ENCODE peak calls at places on chromosomes 16 and 17, in seven cellular contexts. One of them, this sample, is unnamed.

GRCh38 chr16:23575834-23576233 is 18.3 kb downstream of the UBFD1 start:
- DNase-seq in tibial artery: no peak
- DNase-seq in CD8-positive, alpha-beta T cell: no peak
- DNase-seq in OCI-LY7: no peak
- DNase-seq in AG09309: no peak
- DNase-seq in HFF-Myc: no peak
- DNase-seq in CD4-positive, alpha-beta memory T cell: no peak
- DNase-seq in this sample: no peak

GRCh38 chr17:48483471-48484131 is 47.2 kb downstream of the HOXB1 start:
- DNase-seq in OCI-LY7: peak; percentile 92
- DNase-seq in CD4-positive, alpha-beta memory T cell: no peak
- DNase-seq in tibial artery: no peak
- DNase-seq in CD8-positive, alpha-beta T cell: no peak
- DNase-seq in AG09309: peak; percentile 82
- DNase-seq in HFF-Myc: peak; percentile 97
- DNase-seq in this sample: peak; percentile 87

GRCh38 chr17:7380321-7380720 is 568 bp upstream of the TNK1 start:
- DNase-seq in tibial artery: peak; percentile 49
- DNase-seq in CD8-positive, alpha-beta T cell: no peak
- DNase-seq in AG09309: peak; percentile 11
- DNase-seq in OCI-LY7: no peak
- DNase-seq in HFF-Myc: no peak
- DNase-seq in CD4-positive, alpha-beta memory T cell: no peak
- DNase-seq in this sample: peak; percentile 9

GRCh38 chr16:49592507-49593422 is 219.2 kb downstream of the C16orf78 start:
- DNase-seq in tibial artery: peak; percentile 20
- DNase-seq in AG09309: no peak
- DNase-seq in CD4-positive, alpha-beta memory T cell: peak; percentile 32
- DNase-seq in HFF-Myc: no peak
- DNase-seq in CD8-positive, alpha-beta T cell: peak; percentile 14
- DNase-seq in OCI-LY7: peak; percentile 61
- DNase-seq in this sample: no peak

GRCh38 chr16:24986512-24987303 is 28.5 kb downstream of the ARHGAP17 start:
- DNase-seq in CD8-positive, alpha-beta T cell: no peak
- DNase-seq in CD4-positive, alpha-beta memory T cell: no peak
- DNase-seq in OCI-LY7: no peak
- DNase-seq in HFF-Myc: no peak
- DNase-seq in tibial artery: peak; percentile 55
- DNase-seq in AG09309: peak; percentile 51
- DNase-seq in this sample: peak; percentile 64

GRCh38 chr17:52790359-52790955 is 631.9 kb upstream of the CA10 start:
- DNase-seq in HFF-Myc: no peak
- DNase-seq in OCI-LY7: no peak
- DNase-seq in tibial artery: no peak
- DNase-seq in CD8-positive, alpha-beta T cell: no peak
- DNase-seq in AG09309: no peak
- DNase-seq in CD4-positive, alpha-beta memory T cell: no peak
- DNase-seq in this sample: no peak

GRCh38 chr17:17849863-17850373 is 13.1 kb upstream of the SREBF1 start:
- DNase-seq in CD8-positive, alpha-beta T cell: peak; percentile 48
- DNase-seq in CD4-positive, alpha-beta memory T cell: peak; percentile 71
- DNase-seq in OCI-LY7: peak; percentile 85
- DNase-seq in tibial artery: peak; percentile 66
- DNase-seq in AG09309: no peak
- DNase-seq in HFF-Myc: no peak
- DNase-seq in this sample: no peak

GRCh38 chr17:39014044-39014794 is 47.0 kb upstream of the FBXO47 start:
- DNase-seq in HFF-Myc: no peak
- DNase-seq in tibial artery: no peak
- DNase-seq in OCI-LY7: no peak
- DNase-seq in AG09309: peak; percentile 37
- DNase-seq in CD4-positive, alpha-beta memory T cell: no peak
- DNase-seq in CD8-positive, alpha-beta T cell: no peak
- DNase-seq in this sample: no peak

GRCh38 chr17:45135978-45136791 is 698 bp downstream of the ACBD4 start:
- DNase-seq in AG09309: no peak
- DNase-seq in tibial artery: no peak
- DNase-seq in HFF-Myc: no peak
- DNase-seq in OCI-LY7: no peak
- DNase-seq in CD8-positive, alpha-beta T cell: no peak
- DNase-seq in CD4-positive, alpha-beta memory T cell: peak; percentile 12
- DNase-seq in this sample: no peak

GRCh38 chr16:10314811-10315210 is 71.0 kb upstream of the ATF7IP2 start:
- DNase-seq in HFF-Myc: no peak
- DNase-seq in tibial artery: no peak
- DNase-seq in CD4-positive, alpha-beta memory T cell: peak; percentile 50
- DNase-seq in AG09309: no peak
- DNase-seq in OCI-LY7: peak; percentile 66
- DNase-seq in CD8-positive, alpha-beta T cell: no peak
- DNase-seq in this sample: no peak

GRCh38 chr16:81593481-81593880 is 148.9 kb downstream of the CMIP start:
- DNase-seq in AG09309: no peak
- DNase-seq in OCI-LY7: no peak
- DNase-seq in CD4-positive, alpha-beta memory T cell: no peak
- DNase-seq in HFF-Myc: no peak
- DNase-seq in CD8-positive, alpha-beta T cell: no peak
- DNase-seq in tibial artery: no peak
- DNase-seq in this sample: no peak

GRCh38 chr17:59845595-59846390 is 47.0 kb downstream of the TUBD1 start:
- DNase-seq in CD8-positive, alpha-beta T cell: no peak
- DNase-seq in AG09309: no peak
- DNase-seq in CD4-positive, alpha-beta memory T cell: no peak
- DNase-seq in tibial artery: peak; percentile 52
- DNase-seq in OCI-LY7: no peak
- DNase-seq in HFF-Myc: no peak
- DNase-seq in this sample: no peak

GRCh38 chr17:79730437-79730768 is 340 bp upstream of the ENPP7 start:
- DNase-seq in HFF-Myc: no peak
- DNase-seq in OCI-LY7: no peak
- DNase-seq in CD4-positive, alpha-beta memory T cell: no peak
- DNase-seq in tibial artery: no peak
- DNase-seq in CD8-positive, alpha-beta T cell: no peak
- DNase-seq in AG09309: no peak
- DNase-seq in this sample: no peak

GRCh38 chr17:49112936-49113335 is 19.6 kb upstream of the B4GALNT2 start:
- DNase-seq in tibial artery: no peak
- DNase-seq in OCI-LY7: no peak
- DNase-seq in CD8-positive, alpha-beta T cell: no peak
- DNase-seq in HFF-Myc: no peak
- DNase-seq in AG09309: no peak
- DNase-seq in CD4-positive, alpha-beta memory T cell: no peak
- DNase-seq in this sample: no peak

GRCh38 chr16:75096730-75097129 is 19.9 kb downstream of the LDHD start:
- DNase-seq in tibial artery: no peak
- DNase-seq in CD4-positive, alpha-beta memory T cell: no peak
- DNase-seq in OCI-LY7: no peak
- DNase-seq in HFF-Myc: no peak
- DNase-seq in CD8-positive, alpha-beta T cell: no peak
- DNase-seq in AG09309: no peak
- DNase-seq in this sample: no peak

GRCh38 chr16:48617711-48618148 is 7.8 kb upstream of the N4BP1 start:
- DNase-seq in CD4-positive, alpha-beta memory T cell: no peak
- DNase-seq in OCI-LY7: no peak
- DNase-seq in CD8-positive, alpha-beta T cell: no peak
- DNase-seq in HFF-Myc: no peak
- DNase-seq in AG09309: no peak
- DNase-seq in tibial artery: no peak
- DNase-seq in this sample: peak; percentile 50

DNA sequence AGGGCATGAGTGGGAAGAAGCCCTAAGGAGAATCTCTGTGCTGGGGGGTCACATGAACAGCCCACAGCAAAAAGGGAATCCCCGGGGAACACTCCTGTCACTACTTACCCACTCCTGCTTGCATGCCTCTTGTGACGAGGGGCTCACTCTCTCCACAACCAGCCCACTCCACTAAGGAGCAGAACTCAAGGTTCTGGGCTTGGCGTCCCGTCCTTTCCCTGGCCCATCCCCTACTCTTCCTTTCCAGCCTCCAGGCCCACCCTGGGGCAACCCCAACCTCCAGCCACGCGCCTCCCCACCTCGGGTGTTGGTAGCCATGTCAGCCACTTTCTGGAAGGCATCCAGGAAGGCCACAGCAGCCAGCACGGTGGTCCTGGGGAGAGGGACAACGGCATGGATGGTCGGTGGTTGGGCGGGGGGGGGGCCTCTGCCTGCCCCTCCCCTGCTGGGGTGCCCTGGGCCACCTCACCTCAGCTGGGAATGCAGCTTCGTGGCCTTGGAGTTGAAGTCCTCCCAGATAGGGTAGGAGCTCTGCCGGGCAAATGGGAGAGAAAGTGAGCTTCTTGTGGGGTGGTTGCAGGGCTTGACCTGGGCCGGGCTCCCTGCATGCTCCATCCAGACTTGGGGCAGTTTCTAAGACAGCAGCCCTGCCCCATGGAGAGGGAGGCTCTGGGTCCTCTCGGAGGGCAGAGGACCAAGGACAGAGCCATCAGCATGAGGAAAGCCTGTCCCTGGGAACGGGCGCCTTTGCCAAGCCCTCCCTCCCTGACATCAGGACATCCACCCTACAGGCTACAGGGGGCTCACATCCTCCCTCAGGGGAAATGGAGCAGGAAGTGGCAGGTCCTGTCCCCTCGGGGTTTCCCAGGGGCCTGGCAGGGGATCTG is 5.1 kb downstream of the MTSS2 start:
- DNase-seq in CD8-positive, alpha-beta T cell: no peak
- DNase-seq in tibial artery: no peak
- DNase-seq in HFF-Myc: no peak
- DNase-seq in AG09309: no peak
- DNase-seq in CD4-positive, alpha-beta memory T cell: no peak
- DNase-seq in OCI-LY7: no peak
- DNase-seq in this sample: no peak
- H3K4me3 ChIP-seq in CD8-positive, alpha-beta T cell: no peak overlapping the region
- H3K4me3 ChIP-seq in tibial artery: no peak overlapping the region
- H3K4me3 ChIP-seq in HFF-Myc: no peak overlapping the region
- H3K4me3 ChIP-seq in AG09309: no peak overlapping the region
- H3K4me3 ChIP-seq in CD4-positive, alpha-beta memory T cell: no peak overlapping the region
- H3K4me3 ChIP-seq in OCI-LY7: no peak overlapping the region
- H3K4me3 ChIP-seq in this sample: no peak overlapping the region

DNA sequence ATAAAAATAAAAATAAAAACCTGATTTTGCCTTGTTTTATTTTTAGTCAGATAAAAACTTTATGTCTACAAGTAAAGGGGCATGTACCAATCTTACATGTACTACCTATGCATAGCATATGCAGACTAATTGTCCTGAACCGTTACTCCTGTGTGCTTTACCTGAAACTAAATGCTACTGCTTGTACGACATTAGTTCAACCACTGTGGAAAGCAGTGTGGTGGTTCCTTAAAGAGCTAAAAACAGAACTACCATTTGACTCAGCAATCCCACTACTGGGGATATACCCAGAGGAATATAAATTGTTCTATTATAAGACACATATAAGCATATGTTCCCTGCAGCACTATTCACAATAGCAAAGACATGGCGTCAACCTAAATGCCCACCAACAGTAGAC is 426.0 kb upstream of the PMFBP1 start:
- DNase-seq in HFF-Myc: no peak
- DNase-seq in AG09309: no peak
- DNase-seq in CD8-positive, alpha-beta T cell: no peak
- DNase-seq in OCI-LY7: no peak
- DNase-seq in CD4-positive, alpha-beta memory T cell: no peak
- DNase-seq in tibial artery: no peak
- DNase-seq in this sample: no peak
- H3K4me3 ChIP-seq in HFF-Myc: no peak overlapping the region
- H3K4me3 ChIP-seq in AG09309: no peak overlapping the region
- H3K4me3 ChIP-seq in CD8-positive, alpha-beta T cell: no peak overlapping the region
- H3K4me3 ChIP-seq in OCI-LY7: no peak overlapping the region
- H3K4me3 ChIP-seq in CD4-positive, alpha-beta memory T cell: no peak overlapping the region
- H3K4me3 ChIP-seq in tibial artery: no peak overlapping the region
- H3K4me3 ChIP-seq in this sample: no peak overlapping the region

GRCh38 chr17:34613064-34614019 is 34.0 kb downstream of the TMEM132E start:
- DNase-seq in tibial artery: no peak
- DNase-seq in OCI-LY7: no peak
- DNase-seq in CD4-positive, alpha-beta memory T cell: no peak
- DNase-seq in HFF-Myc: no peak
- DNase-seq in AG09309: no peak
- DNase-seq in CD8-positive, alpha-beta T cell: no peak
- DNase-seq in this sample: no peak

GRCh38 chr17:34615326-34615725 is 35.9 kb downstream of the TMEM132E start:
- DNase-seq in OCI-LY7: no peak
- DNase-seq in tibial artery: no peak
- DNase-seq in HFF-Myc: no peak
- DNase-seq in AG09309: no peak
- DNase-seq in CD4-positive, alpha-beta memory T cell: no peak
- DNase-seq in CD8-positive, alpha-beta T cell: no peak
- DNase-seq in this sample: no peak

GRCh38 chr17:34617398-34617797 is 38.0 kb downstream of the TMEM132E start:
- DNase-seq in CD4-positive, alpha-beta memory T cell: no peak
- DNase-seq in CD8-positive, alpha-beta T cell: no peak
- DNase-seq in HFF-Myc: no peak
- DNase-seq in AG09309: no peak
- DNase-seq in tibial artery: no peak
- DNase-seq in OCI-LY7: no peak
- DNase-seq in this sample: no peak

GRCh38 chr17:34614698-34615097 is 35.3 kb downstream of the TMEM132E start:
- DNase-seq in CD4-positive, alpha-beta memory T cell: no peak
- DNase-seq in HFF-Myc: no peak
- DNase-seq in OCI-LY7: no peak
- DNase-seq in tibial artery: no peak
- DNase-seq in AG09309: no peak
- DNase-seq in CD8-positive, alpha-beta T cell: no peak
- DNase-seq in this sample: no peak

GRCh38 chr17:34616148-34616547 is 36.8 kb downstream of the TMEM132E start:
- DNase-seq in CD4-positive, alpha-beta memory T cell: no peak
- DNase-seq in CD8-positive, alpha-beta T cell: no peak
- DNase-seq in HFF-Myc: no peak
- DNase-seq in tibial artery: no peak
- DNase-seq in OCI-LY7: no peak
- DNase-seq in AG09309: no peak
- DNase-seq in this sample: no peak
- H3K4me3 ChIP-seq in CD4-positive, alpha-beta memory T cell: no peak overlapping the region
- H3K4me3 ChIP-seq in CD8-positive, alpha-beta T cell: no peak overlapping the region
- H3K4me3 ChIP-seq in HFF-Myc: no peak overlapping the region
- H3K4me3 ChIP-seq in tibial artery: no peak overlapping the region
- H3K4me3 ChIP-seq in OCI-LY7: no peak overlapping the region
- H3K4me3 ChIP-seq in AG09309: no peak overlapping the region
- H3K4me3 ChIP-seq in this sample: no peak overlapping the region

DNA sequence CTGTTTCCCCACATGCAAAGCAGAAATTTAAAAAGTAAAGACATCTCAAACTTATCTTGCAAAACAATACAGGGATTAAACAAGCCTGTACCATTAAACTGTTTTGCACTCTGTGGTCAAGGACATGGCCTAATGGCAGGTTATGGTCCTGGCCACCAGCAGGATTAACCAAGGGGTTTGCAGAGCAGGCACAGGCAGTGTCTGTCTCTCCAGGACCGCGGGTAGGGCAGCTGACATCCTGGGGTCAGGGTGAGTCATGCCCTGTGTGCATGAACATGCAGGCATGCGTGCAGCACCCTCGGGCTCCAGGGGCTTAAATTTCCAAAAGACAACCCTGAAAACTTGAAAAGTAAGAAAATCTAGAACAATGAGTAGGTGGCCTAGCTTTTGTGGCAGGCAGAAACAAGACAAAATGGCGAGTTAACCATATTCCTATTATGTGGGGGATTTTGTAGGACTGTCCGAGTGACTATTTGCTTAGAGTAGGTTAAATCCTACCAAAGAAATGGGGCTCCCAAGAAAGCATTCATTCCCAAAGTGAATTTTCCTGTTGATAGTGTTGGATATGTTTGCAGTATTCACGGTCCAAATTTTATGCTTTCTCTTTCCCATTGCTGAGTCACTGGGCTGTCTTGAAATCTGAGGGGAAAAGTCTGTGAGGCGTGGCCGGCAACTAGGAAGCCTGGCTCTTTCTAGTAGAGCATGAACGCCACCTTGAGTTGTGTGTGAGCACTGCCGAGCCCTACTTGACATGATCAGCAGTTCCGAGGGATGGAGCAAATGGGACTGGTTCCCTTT is 158.4 kb upstream of the FAM20A start:
- DNase-seq in AG09309: peak; percentile 78
- DNase-seq in HFF-Myc: peak; percentile 89
- DNase-seq in CD8-positive, alpha-beta T cell: peak; percentile 5
- DNase-seq in OCI-LY7: peak; percentile 67
- DNase-seq in CD4-positive, alpha-beta memory T cell: peak; percentile 1
- DNase-seq in tibial artery: peak; percentile 95
- DNase-seq in this sample: peak; percentile 65
- H3K4me3 ChIP-seq in AG09309: peak overlapping the region; percentile 38
- H3K4me3 ChIP-seq in HFF-Myc: peak overlapping the region; percentile 29
- H3K4me3 ChIP-seq in CD8-positive, alpha-beta T cell: no peak overlapping the region
- H3K4me3 ChIP-seq in OCI-LY7: no peak overlapping the region
- H3K4me3 ChIP-seq in CD4-positive, alpha-beta memory T cell: no peak overlapping the region
- H3K4me3 ChIP-seq in tibial artery: peak overlapping the region; percentile 50
- H3K4me3 ChIP-seq in this sample: peak overlapping the region; percentile 43